ENCODE peak calls at places on chromosomes 2 and 18, in five cellular contexts. H is posterior cingulate gyrus, A is tibial nerve, B is ureter, W is skeletal muscle cell. F is an unnamed sample.

GRCh38 chr2:220499281-220499680 is 871.9 kb downstream of the SLC4A3 start:
- DNase-seq in H (no peak), A (no peak), B (no peak), W (peak), F (no peak)

GRCh38 chr2:203672856-203673255 is 33.6 kb upstream of the CD28 start:
- DNase-seq in B (no peak), A (no peak), W (no peak), H (no peak), F (no peak)

GRCh38 chr2:19988600-19988999 is 1.3 kb downstream of the WDR35 start:
- DNase-seq in B (no peak), A (no peak), H (no peak), W (no peak), F (no peak)

GRCh38 chr2:167783266-167784070 is 463.9 kb downstream of the STK39 start:
- DNase-seq in A (no peak), B (no peak), W (no peak), H (no peak), F (peak)

GRCh38 chr2:149307014-149307413 is 23.4 kb upstream of the LYPD6 start:
- DNase-seq in B (no peak), H (no peak), A (no peak), W (no peak), F (no peak)

GRCh38 chr2:235666240-235666781 is 172.5 kb downstream of the AGAP1 start:
- DNase-seq in H (peak), B (no peak), W (peak), A (no peak), F (no peak)

GRCh38 chr2:27095745-27096651 is 9.4 kb downstream of the KHK start:
- DNase-seq in H (peak), B (peak), W (no peak), A (no peak), F (peak)

GRCh38 chr18:79900610-79901570 is 50.6 kb downstream of the SLC66A2 start:
- DNase-seq in B (no peak), H (peak), W (no peak), A (peak), F (no peak)

GRCh38 chr18:23890589-23890988 is 124.0 kb upstream of the TTC39C start:
- DNase-seq in H (no peak), A (no peak), B (no peak), W (no peak), F (no peak)

GRCh38 chr18:24603151-24603550 is 142.7 kb downstream of the HRH4 start:
- DNase-seq in W (no peak), B (no peak), H (no peak), A (no peak), F (no peak)